ENCODE peak calls at places on chromosome 6, in four cellular contexts. E is fibroblast of mammary gland; M is left lung; N is CD8-positive, alpha-beta memory T cell. C is an unnamed sample.

GRCh38 chr6:43076093-43076927 is at the start of gene PTK7:
- DNase-seq in E (peak), M (peak), N (no peak), C (no peak)

GRCh38 chr6:126180585-126180984 is 159.3 kb upstream of the CENPW start:
- DNase-seq in E (peak), M (no peak), N (no peak), C (no peak)

GRCh38 chr6:89842228-89842627 is 12.5 kb downstream of the CASP8AP2 start:
- DNase-seq in E (peak), M (no peak), N (no peak), C (no peak)

GRCh38 chr6:5584072-5584471 is 322.8 kb downstream of the FARS2 start:
- DNase-seq in E (peak), M (no peak), N (no peak), C (no peak)

GRCh38 chr6:45829873-45830272 is 185.8 kb downstream of the CLIC5 start:
- DNase-seq in E (no peak), M (no peak), N (no peak), C (no peak)

GRCh38 chr6:85792278-85792677 is 149.6 kb upstream of the SYNCRIP start:
- DNase-seq in E (peak), M (no peak), N (no peak), C (no peak)

GRCh38 chr6:30818426-30818841 is 65.9 kb upstream of the DDR1 start:
- DNase-seq in E (peak), M (no peak), N (no peak), C (no peak)

GRCh38 chr6:127190552-127190951 is 72.1 kb downstream of the RSPO3 start:
- DNase-seq in E (peak), M (no peak), N (no peak), C (no peak)

C was measured in central memory CD4-positive, alpha-beta T cell.